ENCODE peak calls at places on chromosomes 11 and 22, in five cellular contexts. C is H1, Y is K562, O is HepG2, J is GM12878. R is an unnamed sample.

GRCh38 chr11:71066311-71066710 is 186.1 kb downstream of the SHANK2 start:
- DNase-seq in C (no peak), Y (no peak), O (no peak), J (no peak), R (no peak)

GRCh38 chr11:103529217-103529684 is 420.0 kb downstream of the DYNC2H1 start:
- DNase-seq in C (no peak), Y (no peak), O (no peak), J (no peak), R (no peak)

GRCh38 chr11:67641302-67642147 is 2.0 kb upstream of the TBX10 start:
- DNase-seq in C (no peak), Y (no peak), O (peak; percentile 32), J (no peak), R (no peak)

GRCh38 chr11:61065955-61066638 is 36.2 kb upstream of the CD5 start:
- DNase-seq in C (no peak), Y (no peak), O (no peak), J (no peak), R (no peak)

GRCh38 chr22:41909290-41910049 is 5.4 kb downstream of the SHISA8 start:
- DNase-seq in C (peak; percentile 80), Y (no peak), O (no peak), J (no peak), R (no peak)

GRCh38 chr11:116109228-116109627 is 605.0 kb upstream of the CADM1 start:
- DNase-seq in C (no peak), Y (peak; percentile 15), O (no peak), J (no peak), R (peak; percentile 10)

GRCh38 chr22:16963189-16963945 is 44.7 kb downstream of the GAB4 start:
- DNase-seq in C (peak; percentile 27), Y (no peak), O (no peak), J (no peak), R (no peak)

GRCh38 chr11:68946416-68947090 is 34.2 kb downstream of the MRGPRD start:
- DNase-seq in C (no peak), Y (no peak), O (no peak), J (no peak), R (no peak)

GRCh38 chr11:76123243-76123642 is 83.1 kb downstream of the WNT11 start:
- DNase-seq in C (no peak), Y (no peak), O (no peak), J (no peak), R (no peak)

GRCh38 chr11:104254347-104254746 is 90.4 kb upstream of the PDGFD start:
- DNase-seq in C (peak; percentile 87), Y (peak; percentile 19), O (peak; percentile 24), J (no peak), R (peak; percentile 46)

GRCh38 chr11:95068549-95068948 is 1.8 kb downstream of the SRSF8 start:
- DNase-seq in C (no peak), Y (peak; percentile 95), O (peak; percentile 95), J (peak; percentile 88), R (peak; percentile 94)

GRCh38 chr11:79436911-79437273 is 3.9 kb downstream of the TENM4 start:
- DNase-seq in C (peak; percentile 49), Y (no peak), O (no peak), J (no peak), R (no peak)

GRCh38 chr11:83272627-83273026 is 13.5 kb downstream of the CCDC90B start:
- DNase-seq in C (no peak), Y (no peak), O (no peak), J (no peak), R (no peak)

GRCh38 chr11:12914401-12914912 is 94.7 kb upstream of the RASSF10 start:
- DNase-seq in C (peak; percentile 89), Y (peak; percentile 34), O (no peak), J (no peak), R (no peak)

GRCh38 chr11:57133616-57134015 is 48.1 kb upstream of the LRRC55 start:
- DNase-seq in C (no peak), Y (no peak), O (no peak), J (no peak), R (no peak)

GRCh38 chr22:38261478-38261803 is 11.4 kb downstream of the TMEM184B start:
- DNase-seq in C (no peak), Y (no peak), O (no peak), J (no peak), R (no peak)

GRCh38 chr11:18408558-18409242 is 3.4 kb upstream of the LDHC start:
- DNase-seq in C (no peak), Y (peak; percentile 31), O (no peak), J (no peak), R (no peak)

GRCh38 chr11:114612686-114613085 is 17.1 kb upstream of the NXPE4 start:
- DNase-seq in C (no peak), Y (no peak), O (no peak), J (no peak), R (no peak)

GRCh38 chr11:15590131-15590530 is 475.4 kb downstream of the INSC start:
- DNase-seq in C (no peak), Y (no peak), O (no peak), J (no peak), R (no peak)

GRCh38 chr11:75328426-75329277 is 22.8 kb downstream of the ARRB1 start:
- DNase-seq in C (peak; percentile 65), Y (peak; percentile 73), O (peak; percentile 78), J (peak; percentile 69), R (peak; percentile 35)

GRCh38 chr22:29216011-29216872 is 10.5 kb downstream of the EMID1 start:
- DNase-seq in C (no peak), Y (no peak), O (no peak), J (no peak), R (no peak)

GRCh38 chr11:38169286-38169685 is 1571.2 kb upstream of the RAG2 start:
- DNase-seq in C (no peak), Y (no peak), O (peak; percentile 68), J (no peak), R (no peak)

GRCh38 chr11:9565822-9566560 is 7.5 kb upstream of the WEE1 start:
- DNase-seq in C (no peak), Y (peak; percentile 97), O (peak; percentile 99), J (peak; percentile 84), R (peak; percentile 100)

GRCh38 chr11:17760102-17761029 is 25.8 kb downstream of the KCNC1 start:
- DNase-seq in C (peak; percentile 84), Y (peak; percentile 74), O (peak; percentile 69), J (peak; percentile 12), R (peak; percentile 51)

GRCh38 chr11:27204527-27204926 is 158.5 kb downstream of the CCDC34 start:
- DNase-seq in C (peak; percentile 63), Y (peak; percentile 61), O (peak; percentile 27), J (no peak), R (peak; percentile 15)

GRCh38 chr11:68373810-68374501 is 61.6 kb downstream of the LRP5 start:
- DNase-seq in C (no peak), Y (no peak), O (peak; percentile 81), J (no peak), R (no peak)

GRCh38 chr11:48122656-48123055 is 94.0 kb upstream of the OR4B1 start:
- DNase-seq in C (no peak), Y (no peak), O (no peak), J (no peak), R (no peak)

GRCh38 chr22:20946080-20946986 is 20.7 kb upstream of the AIFM3 start:
- DNase-seq in C (no peak), Y (no peak), O (no peak), J (no peak), R (no peak)

GRCh38 chr22:49312601-49313000 is 515.1 kb downstream of the BRD1 start:
- DNase-seq in C (no peak), Y (no peak), O (no peak), J (no peak), R (no peak)

GRCh38 chr11:117985953-117986887 is at the start of gene IL10RA:
- DNase-seq in C (peak; percentile 93), Y (peak; percentile 90), O (peak; percentile 8), J (no peak), R (peak; percentile 39)
- TF ChIP-seq EZH2 in C (peak; percentile 24), Y (no peak), O (peak; percentile 25), J (no peak), R (no peak)

DNA sequence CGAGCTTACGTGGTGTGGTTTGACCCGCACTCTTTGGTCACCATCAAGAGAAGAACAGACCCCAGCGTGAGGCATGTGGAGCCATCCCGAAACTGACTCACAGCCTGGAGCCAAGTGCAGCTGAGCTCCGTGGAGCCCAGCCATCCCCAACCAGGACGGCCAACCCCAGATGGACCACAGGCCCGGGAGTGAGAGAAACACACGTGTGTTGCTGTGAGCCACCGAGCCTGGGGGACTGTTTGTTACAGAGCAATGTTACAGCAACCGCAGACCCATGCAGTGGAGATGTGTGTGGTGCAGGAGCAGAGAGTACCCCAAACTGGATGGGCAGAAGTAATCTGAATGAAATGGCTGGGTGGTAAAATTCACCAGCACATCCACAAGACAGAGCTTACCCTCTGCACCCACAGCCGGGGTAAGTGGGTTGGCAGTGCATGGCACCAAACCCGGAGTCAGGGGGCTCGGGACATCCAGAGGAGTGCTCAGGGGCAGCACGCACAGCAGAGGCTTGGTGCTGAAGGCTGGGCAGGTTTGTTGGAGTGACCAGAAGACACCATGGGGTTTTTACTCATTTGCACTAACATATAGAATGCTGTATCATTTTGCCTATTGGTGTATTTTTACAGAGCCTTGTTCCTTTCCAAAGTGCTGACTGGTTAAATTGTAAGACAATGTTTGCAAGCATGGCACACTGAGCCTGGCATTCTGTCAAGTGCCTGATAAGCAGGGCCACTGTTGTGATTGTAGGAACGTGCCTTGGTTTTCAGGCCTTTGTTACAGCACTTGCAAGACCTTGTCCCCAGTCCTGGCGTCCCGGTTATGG is 90.4 kb downstream of the RTL6 start:
- DNase-seq in C (no peak), Y (no peak), O (no peak), J (no peak), R (no peak)
- TF ChIP-seq ATF3 in C (no peak), Y (no peak), O (no peak), J (no peak), R (no peak)

DNA sequence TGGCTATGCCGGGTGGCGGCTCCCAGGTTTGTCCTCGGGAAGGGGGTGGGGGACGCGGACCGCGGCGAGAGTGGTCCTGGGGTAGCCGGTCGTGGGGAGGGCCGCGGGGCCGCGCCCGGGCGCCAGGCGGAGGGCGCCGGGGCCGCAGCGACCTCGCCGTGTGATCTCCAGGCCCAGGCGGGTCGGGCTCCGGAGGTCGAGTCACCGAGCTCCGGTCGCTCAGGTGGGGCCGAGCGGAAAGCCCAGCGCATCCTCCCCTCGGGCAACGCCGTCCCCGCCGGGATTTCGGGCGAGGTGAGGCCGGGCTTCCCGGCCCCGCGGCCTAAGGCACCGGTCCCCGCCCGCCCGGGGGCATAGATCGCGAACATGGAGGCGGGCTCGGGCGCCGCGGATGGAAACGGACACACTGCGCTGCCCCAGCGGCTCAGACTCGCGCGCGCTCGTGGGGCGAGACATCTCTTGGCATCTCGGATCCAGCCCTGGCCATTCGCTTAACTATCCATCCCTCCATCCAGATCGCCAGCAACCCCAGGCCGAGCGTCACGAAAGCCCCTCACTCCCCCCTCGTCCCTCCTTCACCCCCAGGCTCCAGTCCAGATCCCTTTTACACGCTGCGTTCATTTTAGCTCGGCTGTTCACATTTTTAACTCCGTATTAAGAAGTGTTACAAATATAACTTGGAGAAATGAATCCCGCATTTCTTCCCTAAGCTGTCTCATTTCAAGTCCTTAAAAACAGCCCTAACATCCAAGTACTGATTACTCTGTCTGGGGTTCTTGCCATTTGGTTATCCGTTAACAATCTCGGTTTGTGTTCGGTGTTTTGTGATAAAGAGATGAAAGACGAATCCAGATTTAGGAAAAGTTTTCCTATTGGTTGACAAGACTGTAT is 460 bp downstream of the ZC3H12C start:
- DNase-seq in C (peak; percentile 74), Y (peak; percentile 40), O (peak; percentile 11), J (no peak), R (peak; percentile 15)
- TF ChIP-seq EZH2 in C (no peak), Y (no peak), O (no peak), J (no peak), R (no peak)

DNA sequence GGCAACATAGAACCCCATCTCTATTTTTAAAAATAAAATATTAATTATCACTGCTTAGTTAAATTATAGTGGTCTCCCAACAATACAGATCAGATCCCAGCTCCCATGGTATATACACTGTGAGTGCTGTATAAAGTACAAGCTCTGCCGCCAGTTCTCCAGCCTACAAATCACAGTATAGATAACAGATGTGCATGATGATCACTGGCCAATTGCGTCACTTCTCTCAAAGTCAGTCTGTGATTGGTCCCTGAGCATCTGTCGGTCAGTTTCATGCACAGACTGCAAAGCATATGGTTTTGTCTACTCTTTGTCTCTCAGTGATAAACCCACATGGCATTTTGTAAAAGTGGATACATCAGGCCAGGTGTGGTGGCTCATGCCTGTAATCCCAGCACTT is 15.6 kb downstream of the PPARA start:
- DNase-seq in C (no peak), Y (no peak), O (no peak), J (no peak), R (no peak)
- TF ChIP-seq ATF3 in C (no peak), Y (no peak), O (no peak), J (no peak), R (no peak)